ENCODE peak calls at places on chromosome 20, in five cellular contexts. L, A, P, S and C are unnamed samples.

GRCh38 chr20:51705400-51705799 is 62.8 kb downstream of the ATP9A start:
- DNase-seq in L (no peak), A (no peak), P (no peak), S (no peak), C (no peak)

GRCh38 chr20:33287884-33288283 is 4.9 kb downstream of the BPIFB1 start:
- DNase-seq in L (no peak), A (no peak), P (no peak), S (no peak), C (no peak)

GRCh38 chr20:58032599-58032998 is 195.9 kb downstream of the ANKRD60 start:
- DNase-seq in L (no peak), A (no peak), P (no peak), S (no peak), C (no peak)

GRCh38 chr20:44218441-44218840 is 7.9 kb upstream of the OSER1 start:
- DNase-seq in L (peak; percentile 17), A (no peak), P (no peak), S (no peak), C (no peak)

GRCh38 chr20:64102647-64103354 is 4.6 kb downstream of the NPBWR2 start:
- DNase-seq in L (no peak), A (no peak), P (no peak), S (no peak), C (no peak)

GRCh38 chr20:50814438-50815161 is 19.7 kb downstream of the BCAS4 start:
- DNase-seq in L (no peak), A (no peak), P (no peak), S (no peak), C (no peak)

GRCh38 chr20:58586565-58587093 is 64.5 kb upstream of the STX16 start:
- DNase-seq in L (no peak), A (no peak), P (no peak), S (no peak), C (no peak)

GRCh38 chr20:24855848-24856247 is 93.2 kb upstream of the CST7 start:
- DNase-seq in L (no peak), A (no peak), P (no peak), S (no peak), C (no peak)

GRCh38 chr20:44153636-44154043 is 33.3 kb downstream of the JPH2 start:
- DNase-seq in L (no peak), A (no peak), P (no peak), S (no peak), C (no peak)

GRCh38 chr20:37319120-37319717 is 26.7 kb upstream of the SRC start:
- DNase-seq in L (no peak), A (no peak), P (no peak), S (no peak), C (no peak)

GRCh38 chr20:59273699-59274380 is 26.6 kb upstream of the EDN3 start:
- DNase-seq in L (no peak), A (no peak), P (no peak), S (no peak), C (no peak)

GRCh38 chr20:22729180-22729579 is 144.8 kb upstream of the FOXA2 start:
- DNase-seq in L (no peak), A (no peak), P (no peak), S (no peak), C (no peak)

GRCh38 chr20:36312724-36313441 is 6.7 kb downstream of the DLGAP4 start:
- DNase-seq in L (no peak), A (peak; percentile 30), P (no peak), S (no peak), C (no peak)

GRCh38 chr20:44901972-44902371 is 7.9 kb upstream of the PABPC1L start:
- DNase-seq in L (no peak), A (no peak), P (no peak), S (no peak), C (no peak)

GRCh38 chr20:62216636-62217566 is 3.2 kb downstream of the HRH3 start:
- DNase-seq in L (no peak), A (no peak), P (no peak), S (no peak), C (no peak)

GRCh38 chr20:37615507-37616425 is 78.1 kb upstream of the CTNNBL1 start:
- DNase-seq in L (peak; percentile 27), A (peak; percentile 43), P (no peak), S (no peak), C (no peak)

GRCh38 chr20:37984018-37984785 is 49.1 kb downstream of the TTI1 start:
- DNase-seq in L (no peak), A (no peak), P (no peak), S (no peak), C (peak; percentile 45)

GRCh38 chr20:16760431-16761304 is 12.5 kb downstream of the OTOR start:
- DNase-seq in L (no peak), A (no peak), P (no peak), S (no peak), C (no peak)

GRCh38 chr20:15916623-15917022 is 656.6 kb downstream of the KIF16B start:
- DNase-seq in L (no peak), A (no peak), P (no peak), S (no peak), C (no peak)

GRCh38 chr20:35465976-35466375 is 10.6 kb downstream of the CEP250 start:
- DNase-seq in L (no peak), A (no peak), P (no peak), S (no peak), C (no peak)

GRCh38 chr20:52083627-52084232 is 107.8 kb downstream of the ZFP64 start:
- DNase-seq in L (peak; percentile 33), A (peak; percentile 73), P (no peak), S (no peak), C (peak; percentile 15)

GRCh38 chr20:62816031-62816878 is 595 bp upstream of the COL9A3 start:
- DNase-seq in L (no peak), A (peak; percentile 73), P (no peak), S (no peak), C (no peak)

GRCh38 chr20:41098703-41099250 is 38.6 kb upstream of the PLCG1 start:
- DNase-seq in L (no peak), A (no peak), P (peak; percentile 62), S (no peak), C (no peak)

GRCh38 chr20:58179083-58179431 is 49.4 kb downstream of the ANKRD60 start:
- DNase-seq in L (no peak), A (no peak), P (no peak), S (no peak), C (no peak)

GRCh38 chr20:63520594-63520938 is at the start of gene PPDPF:
- DNase-seq in L (peak; percentile 85), A (peak; percentile 86), P (no peak), S (peak; percentile 80), C (no peak)

GRCh38 chr20:44961024-44961866 is 1.0 kb upstream of the TOMM34 start:
- DNase-seq in L (no peak), A (no peak), P (no peak), S (no peak), C (no peak)

GRCh38 chr20:32680544-32681174 is 6.9 kb upstream of the C20orf203 start:
- DNase-seq in L (no peak), A (no peak), P (no peak), S (no peak), C (no peak)

GRCh38 chr20:32651537-32651936 is 22.2 kb downstream of the C20orf203 start:
- DNase-seq in L (no peak), A (no peak), P (no peak), S (no peak), C (no peak)

GRCh38 chr20:46699651-46700359 is 9.6 kb upstream of the SLC2A10 start:
- DNase-seq in L (no peak), A (no peak), P (no peak), S (no peak), C (no peak)

GRCh38 chr20:6765469-6766058 is 1.9 kb upstream of the BMP2 start:
- DNase-seq in L (no peak), A (peak; percentile 39), P (peak; percentile 27), S (no peak), C (no peak)

GRCh38 chr20:62632575-62632974 is 9.7 kb upstream of the SLCO4A1 start:
- DNase-seq in L (no peak), A (no peak), P (no peak), S (no peak), C (no peak)